ENCODE peak calls at places on chromosomes 7 and 10, in seven cellular contexts. A is Panc1, J is AG04450, G is WERI-Rb-1, R is colonic mucosa, N is transverse colon, B is PC-3. L is an unnamed sample.

GRCh38 chr7:5423844-5424688 is 432 bp upstream of the TNRC18 start:
- DNase-seq in A (peak; percentile 95), J (peak; percentile 98), G (peak; percentile 96), R (peak; percentile 97), N (peak; percentile 95), B (peak; percentile 97), L (peak; percentile 98)

GRCh38 chr7:51046482-51046881 is 263.8 kb upstream of the GRB10 start:
- DNase-seq in A (no peak), J (no peak), G (no peak), R (no peak), N (no peak), B (no peak), L (no peak)

GRCh38 chr7:111232249-111233084 is 141.5 kb downstream of the LRRN3 start:
- DNase-seq in A (peak; percentile 84), J (peak; percentile 6), G (no peak), R (no peak), N (no peak), B (peak; percentile 65), L (no peak)

GRCh38 chr7:66039094-66039493 is 36.5 kb upstream of the ASL start:
- DNase-seq in A (no peak), J (no peak), G (no peak), R (no peak), N (no peak), B (no peak), L (no peak)

GRCh38 chr7:115135769-115136410 is 214.0 kb downstream of the MDFIC start:
- DNase-seq in A (no peak), J (no peak), G (no peak), R (no peak), N (no peak), B (peak; percentile 80), L (no peak)

GRCh38 chr10:132464256-132465192 is 67.5 kb downstream of the PWWP2B start:
- DNase-seq in A (no peak), J (no peak), G (no peak), R (peak; percentile 62), N (peak; percentile 68), B (no peak), L (peak; percentile 90)

GRCh38 chr7:76037310-76037709 is 10.5 kb downstream of the STYXL1 start:
- DNase-seq in A (no peak), J (peak; percentile 13), G (no peak), R (peak; percentile 26), N (no peak), B (peak; percentile 11), L (no peak)

GRCh38 chr7:154837622-154838021 is 165.3 kb downstream of the PAXIP1 start:
- DNase-seq in A (no peak), J (no peak), G (no peak), R (no peak), N (no peak), B (no peak), L (no peak)

GRCh38 chr7:112481833-112482669 is 1.3 kb downstream of the LSMEM1 start:
- DNase-seq in A (peak; percentile 96), J (no peak), G (no peak), R (no peak), N (peak; percentile 29), B (peak; percentile 85), L (no peak)

GRCh38 chr7:158530800-158531609 is 56.6 kb downstream of the PTPRN2 start:
- DNase-seq in A (no peak), J (no peak), G (no peak), R (no peak), N (no peak), B (no peak), L (no peak)

GRCh38 chr10:129021597-129022304 is 445.3 kb upstream of the MGMT start:
- DNase-seq in A (no peak), J (no peak), G (no peak), R (no peak), N (no peak), B (no peak), L (no peak)
- H3K27ac ChIP-seq in A (no peak overlapping the region), J (no peak overlapping the region), G (no peak overlapping the region), R (no peak overlapping the region), N (no peak overlapping the region), B (no peak overlapping the region), L (no peak overlapping the region)

DNA sequence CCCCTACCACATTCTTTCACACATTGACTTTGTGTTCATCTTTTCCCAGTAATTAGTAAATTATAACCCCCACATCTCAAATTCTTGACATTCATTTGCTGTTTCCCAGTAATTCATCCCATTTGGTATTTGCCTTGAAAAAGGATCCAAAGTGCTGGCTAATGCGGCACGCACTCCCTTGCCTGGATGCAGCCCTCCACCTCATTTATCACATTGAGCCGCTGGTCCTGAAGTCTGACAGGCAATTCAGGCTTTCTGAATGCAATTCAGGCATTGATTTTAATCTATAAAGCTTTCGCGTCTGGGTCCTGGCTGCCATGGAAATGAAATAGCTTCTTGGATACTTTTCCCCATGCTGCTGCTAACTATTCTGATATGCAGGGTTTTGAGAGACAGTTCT is 112.6 kb upstream of the ANKRD1 start:
- DNase-seq in A (no peak), J (no peak), G (no peak), R (no peak), N (no peak), B (no peak), L (no peak)
- H3K4me3 ChIP-seq in A (no peak overlapping the region), J (no peak overlapping the region), G (no peak overlapping the region), R (no peak overlapping the region), N (no peak overlapping the region), B (no peak overlapping the region), L (no peak overlapping the region)

DNA sequence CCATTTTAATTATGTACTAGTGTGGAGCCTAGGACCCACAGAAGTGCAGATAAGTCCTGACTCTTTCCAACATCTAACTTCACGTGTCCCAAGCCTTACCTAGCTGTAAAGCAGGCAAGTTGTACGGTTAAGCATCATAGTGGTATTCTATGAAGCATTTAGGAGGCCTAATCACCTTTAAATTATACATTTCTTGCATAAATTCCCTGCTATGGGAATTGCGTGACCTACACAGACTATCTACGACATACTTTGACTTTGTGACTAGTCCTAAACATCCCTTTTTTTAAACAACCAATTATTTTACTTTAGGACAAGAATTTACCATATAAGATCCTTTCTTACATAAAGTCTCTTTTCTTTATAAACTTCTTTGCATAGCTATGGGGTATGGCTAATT is 37.7 kb upstream of the LRGUK start:
- DNase-seq in A (no peak), J (no peak), G (no peak), R (no peak), N (no peak), B (peak; percentile 7), L (no peak)
- H3K9me3 ChIP-seq in A (peaks cover 28% of the 10 kb centered on the region), J (peaks cover 4% of the 10 kb centered on the region), G (peaks cover 22% of the 10 kb centered on the region), R (no peaks in the 10 kb centered on the region), N (peaks cover 19% of the 10 kb centered on the region), B (peaks cover 27% of the 10 kb centered on the region), L (no peaks in the 10 kb centered on the region)

GRCh38 chr7:42876182-42877068 is 35.4 kb downstream of the C7orf25 start:
- DNase-seq in A (peak; percentile 54), J (peak; percentile 10), G (peak; percentile 50), R (peak; percentile 79), N (peak; percentile 65), B (peak; percentile 75), L (peak; percentile 75)
- H3K27ac ChIP-seq in A (no peak overlapping the region), J (no peak overlapping the region), G (no peak overlapping the region), R (no peak overlapping the region), N (no peak overlapping the region), B (no peak overlapping the region), L (no peak overlapping the region)

GRCh38 chr10:61943699-61944444 is 42.4 kb downstream of the ARID5B start:
- DNase-seq in A (no peak), J (no peak), G (no peak), R (no peak), N (no peak), B (peak; percentile 99), L (no peak)
- H3K4me3 ChIP-seq in A (no peak overlapping the region), J (no peak overlapping the region), G (no peak overlapping the region), R (no peak overlapping the region), N (no peak overlapping the region), B (peak overlapping the region; percentile 31), L (no peak overlapping the region)

GRCh38 chr7:64469673-64470072 is 93.2 kb downstream of the ZNF680 start:
- DNase-seq in A (no peak), J (no peak), G (no peak), R (no peak), N (no peak), B (no peak), L (no peak)
- H3K9me3 ChIP-seq in A (peaks cover 28% of the 10 kb centered on the region), J (peaks cover 11% of the 10 kb centered on the region), G (peaks cover 4% of the 10 kb centered on the region), R (no peaks in the 10 kb centered on the region), N (peaks cover 13% of the 10 kb centered on the region), B (peaks cover 10% of the 10 kb centered on the region), L (no peaks in the 10 kb centered on the region)

L was measured in testis.